ENCODE peak calls at places on chromosomes 1 and 21, in four cellular contexts. C, U, Y and X are unnamed samples.

GRCh38 chr1:156135930-156136871 is 17.2 kb upstream of the SEMA4A start:
- DNase-seq in C (no peak), U (no peak), Y (no peak), X (no peak)

GRCh38 chr1:113758631-113759340 is 500 bp downstream of the PHTF1 start:
- DNase-seq in C (no peak), U (peak; percentile 48), Y (peak; percentile 76), X (peak; percentile 26)

GRCh38 chr1:221841291-221841982 is 99.5 kb upstream of the DUSP10 start:
- DNase-seq in C (no peak), U (peak; percentile 57), Y (no peak), X (no peak)

GRCh38 chr1:162913345-162913744 is 52.4 kb upstream of the CCDC190 start:
- DNase-seq in C (no peak), U (no peak), Y (no peak), X (no peak)

GRCh38 chr1:39977202-39977601 is 22.3 kb downstream of the MFSD2A start:
- DNase-seq in C (no peak), U (no peak), Y (no peak), X (no peak)

GRCh38 chr1:187091666-187092065 is 262.9 kb downstream of the PLA2G4A start:
- DNase-seq in C (no peak), U (peak; percentile 18), Y (no peak), X (no peak)

GRCh38 chr1:89989099-89989498 is 5.8 kb upstream of the ZNF326 start:
- DNase-seq in C (no peak), U (no peak), Y (no peak), X (no peak)

GRCh38 chr1:55635856-55636255 is 420.7 kb upstream of the USP24 start:
- DNase-seq in C (no peak), U (peak; percentile 69), Y (no peak), X (no peak)

GRCh38 chr1:211183924-211184323 is 50.0 kb upstream of the KCNH1 start:
- DNase-seq in C (no peak), U (peak; percentile 13), Y (no peak), X (no peak)

GRCh38 chr1:151131832-151132675 is 14.4 kb downstream of the SEMA6C start:
- DNase-seq in C (no peak), U (peak; percentile 25), Y (peak; percentile 42), X (no peak)

GRCh38 chr21:39874759-39875158 is 7.5 kb downstream of the PCP4 start:
- DNase-seq in C (no peak), U (no peak), Y (no peak), X (no peak)

GRCh38 chr21:29737188-29737587 is 202.6 kb downstream of the GRIK1 start:
- DNase-seq in C (no peak), U (no peak), Y (no peak), X (no peak)

GRCh38 chr1:115400891-115401290 is 62.8 kb upstream of the NGF start:
- DNase-seq in C (no peak), U (peak; percentile 16), Y (no peak), X (no peak)

GRCh38 chr1:234079896-234080295 is 175.4 kb downstream of the SLC35F3 start:
- DNase-seq in C (no peak), U (no peak), Y (no peak), X (no peak)

GRCh38 chr1:204746838-204747442 is 61.4 kb upstream of the LRRN2 start:
- DNase-seq in C (no peak), U (peak; percentile 48), Y (peak; percentile 72), X (peak; percentile 29)

GRCh38 chr1:56436912-56437403 is 142.4 kb downstream of the PLPP3 start:
- DNase-seq in C (no peak), U (no peak), Y (no peak), X (no peak)

GRCh38 chr1:228304225-228304624 is 96.4 kb downstream of the OBSCN start:
- DNase-seq in C (no peak), U (no peak), Y (no peak), X (no peak)

GRCh38 chr1:87178451-87178850 is 150.2 kb upstream of the LMO4 start:
- DNase-seq in C (no peak), U (no peak), Y (no peak), X (no peak)

GRCh38 chr1:110092991-110093390 is 19.3 kb upstream of the UBL4B start:
- DNase-seq in C (no peak), U (no peak), Y (no peak), X (no peak)

GRCh38 chr1:214621178-214621577 is 18.2 kb downstream of the CENPF start:
- DNase-seq in C (no peak), U (no peak), Y (no peak), X (no peak)

GRCh38 chr1:182962554-182963115 is 9.7 kb upstream of the SHCBP1L start:
- DNase-seq in C (peak; percentile 76), U (peak; percentile 91), Y (peak; percentile 94), X (peak; percentile 71)

GRCh38 chr1:87064981-87065380 is 150.5 kb downstream of the HS2ST1 start:
- DNase-seq in C (no peak), U (no peak), Y (no peak), X (no peak)

GRCh38 chr1:38003261-38004250 is 1.8 kb downstream of the FHL3 start:
- DNase-seq in C (no peak), U (peak; percentile 50), Y (peak; percentile 36), X (no peak)

GRCh38 chr21:16588433-16588860 is 858.7 kb downstream of the USP25 start:
- DNase-seq in C (peak; percentile 49), U (peak; percentile 90), Y (peak; percentile 87), X (no peak)

GRCh38 chr1:63622847-63623566 is 29.8 kb downstream of the PGM1 start:
- DNase-seq in C (no peak), U (no peak), Y (no peak), X (no peak)

GRCh38 chr1:3068400-3069361 is at the start of gene PRDM16:
- DNase-seq in C (no peak), U (peak; percentile 12), Y (peak; percentile 67), X (no peak)

GRCh38 chr21:42245348-42246185 is 26.6 kb downstream of the ABCG1 start:
- DNase-seq in C (no peak), U (no peak), Y (peak; percentile 51), X (no peak)

GRCh38 chr1:22341791-22342605 is 109.7 kb upstream of the ZBTB40 start:
- DNase-seq in C (no peak), U (peak; percentile 27), Y (peak; percentile 81), X (no peak)

GRCh38 chr1:157292302-157292701 is 154.1 kb upstream of the ETV3 start:
- DNase-seq in C (no peak), U (no peak), Y (no peak), X (no peak)
- H3K4me3 ChIP-seq in C (no peak overlapping the region), U (no peak overlapping the region), Y (no peak overlapping the region), X (no peak overlapping the region)

DNA sequence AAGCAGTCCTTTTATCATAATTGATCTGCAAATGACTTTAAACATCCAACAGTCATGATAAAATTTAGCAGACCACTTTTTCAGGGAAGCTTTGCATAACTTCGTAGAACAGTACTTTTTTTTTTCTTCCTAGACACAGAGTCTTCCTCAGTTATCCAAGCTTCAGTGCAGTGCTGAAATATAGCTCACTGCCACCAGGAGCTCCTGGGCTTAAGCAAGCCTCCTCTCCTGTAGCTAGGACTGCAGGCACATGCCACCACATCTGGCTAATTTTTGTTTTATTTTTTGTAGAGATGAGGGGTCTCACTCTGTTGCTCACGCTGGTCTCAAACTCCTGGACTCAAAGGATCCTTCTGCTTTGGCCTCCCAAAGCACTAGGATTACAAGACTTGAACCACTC is 3.8 kb downstream of the F13B start:
- DNase-seq in C (no peak), U (no peak), Y (no peak), X (no peak)
- TF ChIP-seq CTCF in C (no peak), U (no peak), Y (no peak), X (no peak)

GRCh38 chr1:207032528-207033017 is at the start of gene C1orf116:
- DNase-seq in C (no peak), U (no peak), Y (peak; percentile 88), X (no peak)
- H3K4me3 ChIP-seq in C (no peak within 1 kb of the TSS), U (no peak within 1 kb of the TSS), Y (peak within 1 kb of the TSS; percentile 25), X (no peak within 1 kb of the TSS)

DNA sequence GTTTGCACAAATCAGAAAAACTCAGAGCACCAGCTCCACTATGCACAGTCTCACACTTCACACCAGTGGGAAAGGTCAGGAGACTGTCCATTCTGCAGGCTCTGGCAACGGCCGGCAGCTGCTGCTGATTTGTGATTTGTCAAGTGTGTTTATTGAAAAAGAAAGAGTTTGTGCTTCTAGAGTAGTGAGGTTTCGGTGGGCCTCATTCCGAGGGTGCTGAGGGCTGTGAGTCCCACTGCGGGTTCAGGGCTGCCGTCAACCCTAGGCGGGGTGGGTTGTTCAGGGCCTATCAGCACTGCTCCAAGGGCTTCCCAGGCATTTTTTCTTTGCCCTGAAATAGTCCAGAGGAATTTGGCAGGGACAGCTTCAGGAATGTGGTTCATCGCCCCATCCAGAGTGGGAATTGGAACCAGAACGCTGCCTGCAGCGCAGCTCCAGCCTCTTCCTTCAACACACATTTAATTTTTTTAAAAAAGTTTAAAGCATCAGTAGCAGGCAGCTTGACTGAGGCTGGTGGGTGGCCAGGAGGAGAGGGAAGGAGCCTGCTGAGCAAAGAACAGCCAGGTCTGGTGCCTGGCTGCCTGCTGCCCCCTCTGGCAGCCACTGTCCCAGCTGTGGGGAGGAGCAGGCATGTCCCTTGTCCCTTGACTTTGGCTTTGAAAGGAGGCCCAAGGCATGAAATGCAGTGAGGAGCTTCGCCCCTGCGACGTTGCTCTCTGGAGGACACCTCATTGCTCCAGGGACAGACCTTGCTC is 19.7 kb downstream of the STUM start:
- DNase-seq in C (no peak), U (peak; percentile 15), Y (peak; percentile 30), X (no peak)
- TF ChIP-seq CTCF in C (peak; percentile 17), U (peak; percentile 21), Y (peak; percentile 29), X (peak; percentile 23)

GRCh38 chr1:70210820-70211219 is 5.4 kb upstream of the LRRC40 start:
- DNase-seq in C (no peak), U (no peak), Y (no peak), X (no peak)
- H3K4me3 ChIP-seq in C (no peak overlapping the region), U (no peak overlapping the region), Y (no peak overlapping the region), X (no peak overlapping the region)

DNA sequence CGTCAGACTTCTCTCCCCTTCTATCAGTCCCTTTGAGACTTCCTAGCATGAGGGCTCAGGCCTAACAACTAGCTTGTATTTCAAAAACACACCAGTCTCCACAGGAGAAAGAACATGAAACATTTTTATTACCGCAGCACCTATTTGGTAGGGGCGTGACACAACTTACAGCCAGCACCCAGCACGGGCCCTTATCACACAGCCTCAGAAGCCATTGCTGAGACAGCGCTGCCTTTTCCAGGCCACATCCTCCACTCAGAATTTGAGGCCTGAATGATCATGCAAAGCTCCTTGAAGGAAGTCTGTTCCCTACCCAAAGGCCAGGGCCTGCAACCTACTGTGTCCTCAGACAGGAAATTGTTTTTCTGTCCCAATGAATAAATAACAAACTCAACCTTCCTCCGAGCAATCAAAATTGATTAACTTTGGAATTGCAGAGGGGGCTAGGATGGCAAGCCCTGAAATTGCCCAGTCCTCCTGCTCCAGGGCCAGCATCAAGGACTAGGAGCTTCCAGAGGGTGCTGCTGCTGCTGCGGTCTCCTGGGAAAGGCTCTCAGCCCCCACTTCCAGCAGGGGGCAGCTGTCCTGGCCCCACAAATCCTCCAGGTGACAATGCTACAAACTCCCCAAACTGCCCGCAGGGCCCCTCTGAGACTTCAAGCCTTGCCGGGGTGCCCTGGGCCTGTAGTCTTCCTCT is 94.3 kb upstream of the GALNT2 start:
- DNase-seq in C (no peak), U (no peak), Y (no peak), X (no peak)
- TF ChIP-seq CTCF in C (peak; percentile 30), U (no peak), Y (peak; percentile 19), X (peak; percentile 40)

GRCh38 chr21:45454924-45455315 is 50.0 kb downstream of the COL18A1 start:
- DNase-seq in C (no peak), U (no peak), Y (no peak), X (no peak)

GRCh38 chr21:45455321-45456013 is 50.5 kb downstream of the COL18A1 start:
- DNase-seq in C (no peak), U (peak; percentile 42), Y (no peak), X (no peak)

GRCh38 chr21:45457161-45457831 is 52.3 kb downstream of the COL18A1 start:
- DNase-seq in C (no peak), U (no peak), Y (no peak), X (no peak)

GRCh38 chr21:45456836-45457160 is 51.8 kb downstream of the COL18A1 start:
- DNase-seq in C (no peak), U (no peak), Y (no peak), X (no peak)

GRCh38 chr21:45456014-45456835 is 51.3 kb downstream of the COL18A1 start:
- DNase-seq in C (no peak), U (no peak), Y (no peak), X (no peak)
- H3K4me3 ChIP-seq in C (peak overlapping the region; percentile 35), U (no peak overlapping the region), Y (no peak overlapping the region), X (no peak overlapping the region)